ENCODE peak calls at places on chromosomes 3 and 15, in ten cellular contexts. One of them, this sample, is unnamed.
A peak's percentile ranks its signal among the peaks of the same experiment; 100 is the strongest.

GRCh38 chr15:58419803-58420524 is 11.8 kb upstream of the LIPC start:
- DNase-seq in stomach: no peak
- DNase-seq in fibroblast of the aortic adventitia: no peak
- DNase-seq in endothelial cell of umbilical vein: no peak
- DNase-seq in GM06990: no peak
- DNase-seq in AG10803: no peak
- DNase-seq in K562: no peak
- DNase-seq in IMR-90: no peak
- DNase-seq in astrocyte of the spinal cord: no peak
- DNase-seq in AG04449: no peak
- DNase-seq in this sample: no peak

GRCh38 chr15:89442671-89443307 is 53.6 kb downstream of the RHCG start:
- DNase-seq in stomach: peak; percentile 31
- DNase-seq in fibroblast of the aortic adventitia: peak; percentile 46
- DNase-seq in endothelial cell of umbilical vein: no peak
- DNase-seq in GM06990: peak; percentile 36
- DNase-seq in AG10803: peak; percentile 14
- DNase-seq in K562: peak; percentile 81
- DNase-seq in IMR-90: peak; percentile 8
- DNase-seq in astrocyte of the spinal cord: peak; percentile 9
- DNase-seq in AG04449: no peak
- DNase-seq in this sample: no peak

GRCh38 chr15:51191072-51191665 is 96.5 kb upstream of the TNFAIP8L3 start:
- DNase-seq in stomach: no peak
- DNase-seq in fibroblast of the aortic adventitia: no peak
- DNase-seq in endothelial cell of umbilical vein: peak; percentile 28
- DNase-seq in GM06990: no peak
- DNase-seq in AG10803: no peak
- DNase-seq in K562: no peak
- DNase-seq in IMR-90: no peak
- DNase-seq in astrocyte of the spinal cord: no peak
- DNase-seq in AG04449: no peak
- DNase-seq in this sample: no peak

GRCh38 chr3:123602325-123602724 is 17.5 kb upstream of the HACD2 start:
- DNase-seq in stomach: no peak
- DNase-seq in fibroblast of the aortic adventitia: peak; percentile 85
- DNase-seq in endothelial cell of umbilical vein: peak; percentile 83
- DNase-seq in GM06990: no peak
- DNase-seq in AG10803: peak; percentile 71
- DNase-seq in K562: no peak
- DNase-seq in IMR-90: peak; percentile 94
- DNase-seq in astrocyte of the spinal cord: peak; percentile 89
- DNase-seq in AG04449: peak; percentile 65
- DNase-seq in this sample: peak; percentile 34

GRCh38 chr3:97821413-97821809 is 400 bp upstream of the CRYBG3 start:
- DNase-seq in stomach: peak; percentile 45
- DNase-seq in fibroblast of the aortic adventitia: peak; percentile 49
- DNase-seq in endothelial cell of umbilical vein: no peak
- DNase-seq in GM06990: no peak
- DNase-seq in AG10803: no peak
- DNase-seq in K562: no peak
- DNase-seq in IMR-90: no peak
- DNase-seq in astrocyte of the spinal cord: peak; percentile 77
- DNase-seq in AG04449: no peak
- DNase-seq in this sample: no peak

GRCh38 chr3:14363976-14364375 is 38.4 kb upstream of the SLC6A6 start:
- DNase-seq in stomach: no peak
- DNase-seq in fibroblast of the aortic adventitia: no peak
- DNase-seq in endothelial cell of umbilical vein: no peak
- DNase-seq in GM06990: no peak
- DNase-seq in AG10803: no peak
- DNase-seq in K562: no peak
- DNase-seq in IMR-90: peak; percentile 67
- DNase-seq in astrocyte of the spinal cord: no peak
- DNase-seq in AG04449: no peak
- DNase-seq in this sample: no peak

GRCh38 chr3:197181751-197182150 is 116.7 kb downstream of the DLG1 start:
- DNase-seq in stomach: no peak
- DNase-seq in fibroblast of the aortic adventitia: peak; percentile 83
- DNase-seq in endothelial cell of umbilical vein: no peak
- DNase-seq in GM06990: no peak
- DNase-seq in AG10803: peak; percentile 44
- DNase-seq in K562: no peak
- DNase-seq in IMR-90: peak; percentile 72
- DNase-seq in astrocyte of the spinal cord: peak; percentile 36
- DNase-seq in AG04449: no peak
- DNase-seq in this sample: no peak

GRCh38 chr3:134232146-134232545 is 18.5 kb downstream of the RYK start:
- DNase-seq in stomach: no peak
- DNase-seq in fibroblast of the aortic adventitia: no peak
- DNase-seq in endothelial cell of umbilical vein: no peak
- DNase-seq in GM06990: no peak
- DNase-seq in AG10803: peak; percentile 47
- DNase-seq in K562: no peak
- DNase-seq in IMR-90: peak; percentile 55
- DNase-seq in astrocyte of the spinal cord: peak; percentile 13
- DNase-seq in AG04449: no peak
- DNase-seq in this sample: no peak

GRCh38 chr3:152298393-152299242 is 29.9 kb downstream of the MBNL1 start:
- DNase-seq in stomach: peak; percentile 36
- DNase-seq in fibroblast of the aortic adventitia: peak; percentile 99
- DNase-seq in endothelial cell of umbilical vein: peak; percentile 88
- DNase-seq in GM06990: peak; percentile 78
- DNase-seq in AG10803: peak; percentile 99
- DNase-seq in K562: peak; percentile 26
- DNase-seq in IMR-90: peak; percentile 99
- DNase-seq in astrocyte of the spinal cord: peak; percentile 92
- DNase-seq in AG04449: peak; percentile 97
- DNase-seq in this sample: peak; percentile 98

GRCh38 chr15:82999905-83000671 is 11.4 kb downstream of the C15orf40 start:
- DNase-seq in stomach: no peak
- DNase-seq in fibroblast of the aortic adventitia: peak; percentile 82
- DNase-seq in endothelial cell of umbilical vein: peak; percentile 71
- DNase-seq in GM06990: no peak
- DNase-seq in AG10803: peak; percentile 70
- DNase-seq in K562: peak; percentile 27
- DNase-seq in IMR-90: peak; percentile 69
- DNase-seq in astrocyte of the spinal cord: peak; percentile 73
- DNase-seq in AG04449: no peak
- DNase-seq in this sample: no peak

GRCh38 chr3:195068045-195068444 is 202.9 kb downstream of the XXYLT1 start:
- DNase-seq in stomach: no peak
- DNase-seq in fibroblast of the aortic adventitia: no peak
- DNase-seq in endothelial cell of umbilical vein: peak; percentile 59
- DNase-seq in GM06990: no peak
- DNase-seq in AG10803: no peak
- DNase-seq in K562: no peak
- DNase-seq in IMR-90: peak; percentile 7
- DNase-seq in astrocyte of the spinal cord: peak; percentile 61
- DNase-seq in AG04449: no peak
- DNase-seq in this sample: no peak

GRCh38 chr3:51712020-51712385 is 5.1 kb downstream of the GRM2 start:
- DNase-seq in stomach: peak; percentile 5
- DNase-seq in fibroblast of the aortic adventitia: no peak
- DNase-seq in endothelial cell of umbilical vein: no peak
- DNase-seq in GM06990: no peak
- DNase-seq in AG10803: no peak
- DNase-seq in K562: no peak
- DNase-seq in IMR-90: no peak
- DNase-seq in astrocyte of the spinal cord: no peak
- DNase-seq in AG04449: no peak
- DNase-seq in this sample: no peak

GRCh38 chr3:149584236-149584635 is 73.6 kb downstream of the WWTR1 start:
- DNase-seq in stomach: no peak
- DNase-seq in fibroblast of the aortic adventitia: no peak
- DNase-seq in endothelial cell of umbilical vein: no peak
- DNase-seq in GM06990: no peak
- DNase-seq in AG10803: no peak
- DNase-seq in K562: no peak
- DNase-seq in IMR-90: no peak
- DNase-seq in astrocyte of the spinal cord: no peak
- DNase-seq in AG04449: no peak
- DNase-seq in this sample: no peak

GRCh38 chr15:41494190-41494921 is 682 bp downstream of the ITPKA start:
- DNase-seq in stomach: peak; percentile 43
- DNase-seq in fibroblast of the aortic adventitia: no peak
- DNase-seq in endothelial cell of umbilical vein: no peak
- DNase-seq in GM06990: peak; percentile 59
- DNase-seq in AG10803: no peak
- DNase-seq in K562: peak; percentile 82
- DNase-seq in IMR-90: no peak
- DNase-seq in astrocyte of the spinal cord: no peak
- DNase-seq in AG04449: no peak
- DNase-seq in this sample: no peak

GRCh38 chr3:56802793-56803192 is 1.0 kb upstream of the ARHGEF3 start:
- DNase-seq in stomach: no peak
- DNase-seq in fibroblast of the aortic adventitia: no peak
- DNase-seq in endothelial cell of umbilical vein: no peak
- DNase-seq in GM06990: no peak
- DNase-seq in AG10803: no peak
- DNase-seq in K562: no peak
- DNase-seq in IMR-90: no peak
- DNase-seq in astrocyte of the spinal cord: no peak
- DNase-seq in AG04449: no peak
- DNase-seq in this sample: no peak

GRCh38 chr3:56801597-56802410 is at the start of gene ARHGEF3:
- DNase-seq in stomach: peak; percentile 88
- DNase-seq in fibroblast of the aortic adventitia: peak; percentile 57
- DNase-seq in endothelial cell of umbilical vein: peak; percentile 90
- DNase-seq in GM06990: peak; percentile 93
- DNase-seq in AG10803: peak; percentile 63
- DNase-seq in K562: peak; percentile 91
- DNase-seq in IMR-90: peak; percentile 48
- DNase-seq in astrocyte of the spinal cord: peak; percentile 78
- DNase-seq in AG04449: no peak
- DNase-seq in this sample: no peak

GRCh38 chr3:56800373-56801150 is 1.2 kb downstream of the ARHGEF3 start:
- DNase-seq in stomach: peak; percentile 40
- DNase-seq in fibroblast of the aortic adventitia: no peak
- DNase-seq in endothelial cell of umbilical vein: peak; percentile 60
- DNase-seq in GM06990: peak; percentile 58
- DNase-seq in AG10803: no peak
- DNase-seq in K562: no peak
- DNase-seq in IMR-90: no peak
- DNase-seq in astrocyte of the spinal cord: no peak
- DNase-seq in AG04449: no peak
- DNase-seq in this sample: no peak

GRCh38 chr3:56801151-56801596 is 575 bp downstream of the ARHGEF3 start:
- DNase-seq in stomach: no peak
- DNase-seq in fibroblast of the aortic adventitia: no peak
- DNase-seq in endothelial cell of umbilical vein: peak; percentile 32
- DNase-seq in GM06990: no peak
- DNase-seq in AG10803: no peak
- DNase-seq in K562: no peak
- DNase-seq in IMR-90: no peak
- DNase-seq in astrocyte of the spinal cord: no peak
- DNase-seq in AG04449: no peak
- DNase-seq in this sample: no peak

DNA sequence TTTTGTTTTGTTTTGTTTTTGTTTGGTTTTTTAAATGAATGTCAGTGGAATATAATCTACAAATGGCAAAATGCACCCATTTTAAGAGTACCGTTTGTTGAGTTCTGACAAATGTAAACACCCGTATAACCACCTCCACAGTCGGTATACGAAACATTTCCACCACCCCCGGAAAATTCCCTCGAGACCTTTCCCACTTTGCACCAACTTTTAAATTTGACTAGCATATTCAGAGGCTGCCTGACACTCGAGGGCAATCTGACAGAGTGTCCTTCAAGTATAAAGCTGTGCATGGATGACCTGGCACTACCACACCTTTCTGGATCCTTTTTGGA is 629 bp upstream of the ARHGEF3 start:
- DNase-seq in stomach: no peak
- DNase-seq in fibroblast of the aortic adventitia: no peak
- DNase-seq in endothelial cell of umbilical vein: no peak
- DNase-seq in GM06990: no peak
- DNase-seq in AG10803: no peak
- DNase-seq in K562: no peak
- DNase-seq in IMR-90: no peak
- DNase-seq in astrocyte of the spinal cord: no peak
- DNase-seq in AG04449: no peak
- DNase-seq in this sample: no peak
- TF ChIP-seq CTCF in stomach: no peak
- TF ChIP-seq CTCF in fibroblast of the aortic adventitia: no peak
- TF ChIP-seq CTCF in endothelial cell of umbilical vein: no peak
- TF ChIP-seq CTCF in GM06990: no peak
- TF ChIP-seq CTCF in AG10803: no peak
- TF ChIP-seq CTCF in K562: no peak
- TF ChIP-seq CTCF in IMR-90: no peak
- TF ChIP-seq CTCF in astrocyte of the spinal cord: no peak
- TF ChIP-seq CTCF in AG04449: no peak
- TF ChIP-seq CTCF in this sample: no peak

GRCh38 chr15:30985081-30985531 is 6.3 kb downstream of the MTMR10 start:
- DNase-seq in stomach: no peak
- DNase-seq in fibroblast of the aortic adventitia: peak; percentile 50
- DNase-seq in endothelial cell of umbilical vein: peak; percentile 61
- DNase-seq in GM06990: no peak
- DNase-seq in AG10803: peak; percentile 59
- DNase-seq in K562: no peak
- DNase-seq in IMR-90: peak; percentile 20
- DNase-seq in astrocyte of the spinal cord: peak; percentile 39
- DNase-seq in AG04449: no peak
- DNase-seq in this sample: no peak
- H3K4me3 ChIP-seq in stomach: no peak overlapping the region
- H3K4me3 ChIP-seq in fibroblast of the aortic adventitia: no peak overlapping the region
- H3K4me3 ChIP-seq in endothelial cell of umbilical vein: peak overlapping the region; percentile 42
- H3K4me3 ChIP-seq in GM06990: peak overlapping the region; percentile 39
- H3K4me3 ChIP-seq in AG10803: no peak overlapping the region
- H3K4me3 ChIP-seq in K562: no peak overlapping the region
- H3K4me3 ChIP-seq in IMR-90: no peak overlapping the region
- H3K4me3 ChIP-seq in astrocyte of the spinal cord: no peak overlapping the region
- H3K4me3 ChIP-seq in AG04449: no peak overlapping the region
- H3K4me3 ChIP-seq in this sample: no peak overlapping the region

DNA sequence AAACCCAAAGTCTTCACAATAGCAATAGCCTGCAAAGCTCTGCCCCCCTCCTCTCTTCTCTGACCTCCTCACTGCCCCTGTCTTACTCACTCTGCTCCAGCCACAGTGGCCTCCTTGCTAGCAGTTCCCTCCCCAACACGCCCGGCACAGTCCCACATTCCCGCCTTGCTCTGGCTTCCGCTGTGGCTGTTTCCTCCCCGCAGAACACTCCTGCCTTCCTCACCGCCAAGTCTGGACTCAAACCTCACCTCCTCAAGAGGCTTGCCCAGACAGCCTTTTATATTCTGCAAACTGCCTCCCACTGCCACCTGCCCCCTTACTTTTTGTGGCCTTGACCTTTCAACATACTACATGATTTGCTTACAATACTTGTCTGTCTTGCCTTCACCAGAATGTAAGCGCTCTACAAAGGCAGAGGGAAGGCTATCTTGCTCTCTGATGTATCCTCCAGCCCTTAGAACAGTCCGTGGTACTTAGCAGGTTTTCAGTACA is 406 bp upstream of the MPI start:
- DNase-seq in stomach: peak; percentile 34
- DNase-seq in fibroblast of the aortic adventitia: peak; percentile 37
- DNase-seq in endothelial cell of umbilical vein: no peak
- DNase-seq in GM06990: no peak
- DNase-seq in AG10803: no peak
- DNase-seq in K562: peak; percentile 52
- DNase-seq in IMR-90: peak; percentile 43
- DNase-seq in astrocyte of the spinal cord: no peak
- DNase-seq in AG04449: no peak
- DNase-seq in this sample: no peak
- TF ChIP-seq CTCF in stomach: no peak
- TF ChIP-seq CTCF in fibroblast of the aortic adventitia: no peak
- TF ChIP-seq CTCF in endothelial cell of umbilical vein: no peak
- TF ChIP-seq CTCF in GM06990: no peak
- TF ChIP-seq CTCF in AG10803: no peak
- TF ChIP-seq CTCF in K562: no peak
- TF ChIP-seq CTCF in IMR-90: no peak
- TF ChIP-seq CTCF in astrocyte of the spinal cord: no peak
- TF ChIP-seq CTCF in AG04449: no peak
- TF ChIP-seq CTCF in this sample: no peak

GRCh38 chr3:62371735-62372591 is 1.4 kb downstream of the FEZF2 start:
- DNase-seq in stomach: no peak
- DNase-seq in fibroblast of the aortic adventitia: no peak
- DNase-seq in endothelial cell of umbilical vein: no peak
- DNase-seq in GM06990: no peak
- DNase-seq in AG10803: no peak
- DNase-seq in K562: no peak
- DNase-seq in IMR-90: no peak
- DNase-seq in astrocyte of the spinal cord: no peak
- DNase-seq in AG04449: no peak
- DNase-seq in this sample: no peak
- H3K4me3 ChIP-seq in stomach: no peak overlapping the region
- H3K4me3 ChIP-seq in fibroblast of the aortic adventitia: no peak overlapping the region
- H3K4me3 ChIP-seq in endothelial cell of umbilical vein: no peak overlapping the region
- H3K4me3 ChIP-seq in GM06990: no peak overlapping the region
- H3K4me3 ChIP-seq in AG10803: no peak overlapping the region
- H3K4me3 ChIP-seq in K562: no peak overlapping the region
- H3K4me3 ChIP-seq in IMR-90: no peak overlapping the region
- H3K4me3 ChIP-seq in astrocyte of the spinal cord: no peak overlapping the region
- H3K4me3 ChIP-seq in AG04449: no peak overlapping the region
- H3K4me3 ChIP-seq in this sample: no peak overlapping the region